ENCODE peak calls at places on chromosomes 12 and 14, in four cellular contexts. O, R, Q and E are unnamed samples.

GRCh38 chr12:132741620-132742019 is 20.0 kb downstream of the ANKLE2 start:
- DNase-seq in O (no peak), R (no peak), Q (no peak), E (no peak)

GRCh38 chr12:65879878-65880277 is 55.6 kb downstream of the HMGA2 start:
- DNase-seq in O (no peak), R (peak), Q (no peak), E (no peak)

GRCh38 chr14:61346221-61346620 is 24.8 kb downstream of the PRKCH start:
- DNase-seq in O (no peak), R (no peak), Q (no peak), E (no peak)

GRCh38 chr12:43957732-43958131 is 121.9 kb downstream of the TMEM117 start:
- DNase-seq in O (peak), R (peak), Q (no peak), E (no peak)

GRCh38 chr12:8127138-8127537 is 3.7 kb downstream of the CLEC4A start:
- DNase-seq in O (no peak), R (no peak), Q (no peak), E (no peak)

GRCh38 chr14:61561144-61561543 is 134.2 kb upstream of the HIF1A start:
- DNase-seq in O (no peak), R (no peak), Q (no peak), E (no peak)

GRCh38 chr12:59652098-59652497 is 56.3 kb downstream of the SLC16A7 start:
- DNase-seq in O (no peak), R (no peak), Q (no peak), E (no peak)

GRCh38 chr14:72692678-72693077 is 201.2 kb downstream of the DPF3 start:
- DNase-seq in O (no peak), R (peak), Q (no peak), E (no peak)

GRCh38 chr14:103281496-103282231 is 52.4 kb upstream of the EIF5 start:
- DNase-seq in O (no peak), R (peak), Q (peak), E (no peak)

GRCh38 chr14:76346391-76347160 is 29.4 kb upstream of the ESRRB start:
- DNase-seq in O (peak), R (no peak), Q (no peak), E (no peak)

GRCh38 chr14:48382961-48383360 is 707.6 kb upstream of the MDGA2 start:
- DNase-seq in O (no peak), R (no peak), Q (no peak), E (no peak)

GRCh38 chr12:52873832-52874572 is 25.2 kb upstream of the KRT78 start:
- DNase-seq in O (no peak), R (peak), Q (peak), E (peak)

GRCh38 chr12:95411466-95411865 is 62.5 kb upstream of the METAP2 start:
- DNase-seq in O (no peak), R (no peak), Q (no peak), E (no peak)

GRCh38 chr14:65453807-65454480 is 41.4 kb downstream of the FUT8 start:
- DNase-seq in O (no peak), R (no peak), Q (peak), E (no peak)

GRCh38 chr14:61477845-61478438 is 156.6 kb downstream of the PRKCH start:
- DNase-seq in O (peak), R (no peak), Q (no peak), E (peak)

GRCh38 chr14:60760648-60761364 is 26.2 kb downstream of the MNAT1 start:
- DNase-seq in O (no peak), R (no peak), Q (no peak), E (no peak)

GRCh38 chr14:83467811-83468210 is 1934.2 kb upstream of the SEL1L start:
- DNase-seq in O (no peak), R (peak), Q (no peak), E (no peak)

GRCh38 chr14:104361101-104361591 is 218.4 kb upstream of the C14orf180 start:
- DNase-seq in O (no peak), R (no peak), Q (no peak), E (no peak)

GRCh38 chr14:77459072-77459723 is 1.3 kb downstream of the AHSA1 start:
- DNase-seq in O (peak), R (peak), Q (no peak), E (peak)

GRCh38 chr12:45051490-45052105 is 699 bp upstream of the DBX2 start:
- DNase-seq in O (no peak), R (peak), Q (no peak), E (peak)